ENCODE peak calls at places on chromosomes 2 and 18, in four cellular contexts. One of them, this sample, is unnamed.

GRCh38 chr2:169315357-169315756 is 47.0 kb downstream of the LRP2 start:
- DNase-seq in CD4-positive, CD25-positive, alpha-beta regulatory T cell: no peak
- DNase-seq in neural progenitor cell: no peak
- DNase-seq in brain microvascular endothelial cell: no peak
- DNase-seq in this sample: no peak

GRCh38 chr2:100283724-100284501 is 38.4 kb downstream of the LONRF2 start:
- DNase-seq in CD4-positive, CD25-positive, alpha-beta regulatory T cell: no peak
- DNase-seq in neural progenitor cell: no peak
- DNase-seq in brain microvascular endothelial cell: no peak
- DNase-seq in this sample: no peak

GRCh38 chr2:169073972-169074751 is 4.8 kb downstream of the DHRS9 start:
- DNase-seq in CD4-positive, CD25-positive, alpha-beta regulatory T cell: no peak
- DNase-seq in neural progenitor cell: no peak
- DNase-seq in brain microvascular endothelial cell: peak; percentile 43
- DNase-seq in this sample: no peak

GRCh38 chr2:74414913-74415761 is 6.3 kb downstream of the C2orf81 start:
- DNase-seq in CD4-positive, CD25-positive, alpha-beta regulatory T cell: no peak
- DNase-seq in neural progenitor cell: no peak
- DNase-seq in brain microvascular endothelial cell: no peak
- DNase-seq in this sample: no peak

GRCh38 chr2:236659758-236660150 is 90.1 kb downstream of the ACKR3 start:
- DNase-seq in CD4-positive, CD25-positive, alpha-beta regulatory T cell: no peak
- DNase-seq in neural progenitor cell: no peak
- DNase-seq in brain microvascular endothelial cell: no peak
- DNase-seq in this sample: peak; percentile 49

GRCh38 chr2:168050377-168050776 is 197.0 kb downstream of the STK39 start:
- DNase-seq in CD4-positive, CD25-positive, alpha-beta regulatory T cell: no peak
- DNase-seq in neural progenitor cell: peak; percentile 61
- DNase-seq in brain microvascular endothelial cell: no peak
- DNase-seq in this sample: no peak

GRCh38 chr2:135667045-135667444 is 74.6 kb upstream of the UBXN4 start:
- DNase-seq in CD4-positive, CD25-positive, alpha-beta regulatory T cell: no peak
- DNase-seq in neural progenitor cell: no peak
- DNase-seq in brain microvascular endothelial cell: no peak
- DNase-seq in this sample: no peak

GRCh38 chr2:23607925-23608324 is 222.9 kb downstream of the KLHL29 start:
- DNase-seq in CD4-positive, CD25-positive, alpha-beta regulatory T cell: no peak
- DNase-seq in neural progenitor cell: no peak
- DNase-seq in brain microvascular endothelial cell: no peak
- DNase-seq in this sample: no peak

GRCh38 chr2:186532891-186533290 is 46.8 kb downstream of the ZC3H15 start:
- DNase-seq in CD4-positive, CD25-positive, alpha-beta regulatory T cell: no peak
- DNase-seq in neural progenitor cell: no peak
- DNase-seq in brain microvascular endothelial cell: peak; percentile 49
- DNase-seq in this sample: no peak

GRCh38 chr2:47204691-47205090 is 49.6 kb upstream of the STPG4 start:
- DNase-seq in CD4-positive, CD25-positive, alpha-beta regulatory T cell: no peak
- DNase-seq in neural progenitor cell: no peak
- DNase-seq in brain microvascular endothelial cell: no peak
- DNase-seq in this sample: no peak

GRCh38 chr18:36850527-36851201 is 21.7 kb downstream of the KIAA1328 start:
- DNase-seq in CD4-positive, CD25-positive, alpha-beta regulatory T cell: no peak
- DNase-seq in neural progenitor cell: no peak
- DNase-seq in brain microvascular endothelial cell: peak; percentile 94
- DNase-seq in this sample: peak; percentile 82

GRCh38 chr2:161586517-161587167 is 37.6 kb upstream of the SLC4A10 start:
- DNase-seq in CD4-positive, CD25-positive, alpha-beta regulatory T cell: no peak
- DNase-seq in neural progenitor cell: peak; percentile 29
- DNase-seq in brain microvascular endothelial cell: no peak
- DNase-seq in this sample: no peak

GRCh38 chr2:113977660-113978523 is 88.0 kb downstream of the ACTR3 start:
- DNase-seq in CD4-positive, CD25-positive, alpha-beta regulatory T cell: no peak
- DNase-seq in neural progenitor cell: peak; percentile 42
- DNase-seq in brain microvascular endothelial cell: peak; percentile 28
- DNase-seq in this sample: no peak

GRCh38 chr2:113602869-113603466 is 24.1 kb upstream of the RABL2A start:
- DNase-seq in CD4-positive, CD25-positive, alpha-beta regulatory T cell: no peak
- DNase-seq in neural progenitor cell: no peak
- DNase-seq in brain microvascular endothelial cell: no peak
- DNase-seq in this sample: no peak

GRCh38 chr2:241788572-241788971 is 11.9 kb downstream of the GAL3ST2 start:
- DNase-seq in CD4-positive, CD25-positive, alpha-beta regulatory T cell: no peak
- DNase-seq in neural progenitor cell: no peak
- DNase-seq in brain microvascular endothelial cell: no peak
- DNase-seq in this sample: no peak

GRCh38 chr2:124213977-124214587 is 189.0 kb downstream of the CNTNAP5 start:
- DNase-seq in CD4-positive, CD25-positive, alpha-beta regulatory T cell: no peak
- DNase-seq in neural progenitor cell: no peak
- DNase-seq in brain microvascular endothelial cell: no peak
- DNase-seq in this sample: no peak

GRCh38 chr2:72214429-72215143 is 66.9 kb upstream of the CYP26B1 start:
- DNase-seq in CD4-positive, CD25-positive, alpha-beta regulatory T cell: no peak
- DNase-seq in neural progenitor cell: no peak
- DNase-seq in brain microvascular endothelial cell: peak; percentile 76
- DNase-seq in this sample: no peak

GRCh38 chr2:150788741-150789140 is 301.3 kb upstream of the RND3 start:
- DNase-seq in CD4-positive, CD25-positive, alpha-beta regulatory T cell: no peak
- DNase-seq in neural progenitor cell: no peak
- DNase-seq in brain microvascular endothelial cell: no peak
- DNase-seq in this sample: no peak

DNA sequence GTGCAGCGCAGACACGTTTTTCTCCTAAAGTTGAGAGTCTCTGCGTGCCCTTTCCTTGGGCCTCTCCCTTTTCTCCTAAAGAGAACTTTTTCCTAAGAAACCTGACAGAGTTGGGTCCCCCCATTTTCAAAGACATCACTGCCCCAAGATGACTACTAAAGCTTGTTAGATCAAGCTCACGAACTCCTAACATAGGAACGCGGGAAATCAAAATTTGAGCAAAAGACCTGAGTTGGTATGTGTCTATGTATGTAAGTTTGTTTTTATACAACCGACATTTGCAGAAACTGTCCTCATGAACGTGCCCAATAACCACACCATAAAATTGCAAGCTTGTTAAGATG is 1.3 kb downstream of the HOXD13 start:
- DNase-seq in CD4-positive, CD25-positive, alpha-beta regulatory T cell: no peak
- DNase-seq in neural progenitor cell: no peak
- DNase-seq in brain microvascular endothelial cell: no peak
- DNase-seq in this sample: no peak
- H3K4me3 ChIP-seq in CD4-positive, CD25-positive, alpha-beta regulatory T cell: no peak overlapping the region
- H3K4me3 ChIP-seq in neural progenitor cell: no peak overlapping the region
- H3K4me3 ChIP-seq in brain microvascular endothelial cell: no peak overlapping the region
- H3K4me3 ChIP-seq in this sample: no peak overlapping the region

GRCh38 chr2:239230318-239231052 is 170.3 kb downstream of the HDAC4 start:
- DNase-seq in CD4-positive, CD25-positive, alpha-beta regulatory T cell: no peak
- DNase-seq in neural progenitor cell: no peak
- DNase-seq in brain microvascular endothelial cell: no peak
- DNase-seq in this sample: no peak
- H3K4me3 ChIP-seq in CD4-positive, CD25-positive, alpha-beta regulatory T cell: peak overlapping the region; percentile 44
- H3K4me3 ChIP-seq in neural progenitor cell: no peak overlapping the region
- H3K4me3 ChIP-seq in brain microvascular endothelial cell: no peak overlapping the region
- H3K4me3 ChIP-seq in this sample: no peak overlapping the region

DNA sequence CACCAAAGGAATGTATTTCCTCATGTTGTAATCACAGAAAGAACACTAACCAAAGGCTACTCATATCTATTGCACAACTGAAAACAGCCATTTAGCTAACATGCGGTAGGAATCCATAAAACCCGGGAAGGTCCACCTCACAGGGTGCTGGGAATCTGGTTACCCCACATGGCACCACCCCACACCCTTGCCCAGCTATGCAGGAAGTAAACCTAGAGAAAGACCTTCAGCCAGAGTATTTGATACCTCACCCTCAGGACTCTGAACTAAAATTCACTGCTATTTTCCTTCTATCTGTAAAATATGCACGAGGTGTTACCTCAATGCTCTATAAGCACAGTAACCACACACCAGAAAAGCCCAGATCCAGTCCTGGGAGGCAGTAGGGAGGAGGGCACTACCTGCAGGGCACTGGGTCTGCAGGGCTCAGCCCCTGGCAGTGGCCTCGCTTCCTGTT is 45.8 kb downstream of the PTPN2 start:
- DNase-seq in CD4-positive, CD25-positive, alpha-beta regulatory T cell: no peak
- DNase-seq in neural progenitor cell: no peak
- DNase-seq in brain microvascular endothelial cell: peak; percentile 66
- DNase-seq in this sample: peak; percentile 90
- H3K4me3 ChIP-seq in CD4-positive, CD25-positive, alpha-beta regulatory T cell: peak overlapping the region; percentile 65
- H3K4me3 ChIP-seq in neural progenitor cell: no peak overlapping the region
- H3K4me3 ChIP-seq in brain microvascular endothelial cell: no peak overlapping the region
- H3K4me3 ChIP-seq in this sample: no peak overlapping the region

DNA sequence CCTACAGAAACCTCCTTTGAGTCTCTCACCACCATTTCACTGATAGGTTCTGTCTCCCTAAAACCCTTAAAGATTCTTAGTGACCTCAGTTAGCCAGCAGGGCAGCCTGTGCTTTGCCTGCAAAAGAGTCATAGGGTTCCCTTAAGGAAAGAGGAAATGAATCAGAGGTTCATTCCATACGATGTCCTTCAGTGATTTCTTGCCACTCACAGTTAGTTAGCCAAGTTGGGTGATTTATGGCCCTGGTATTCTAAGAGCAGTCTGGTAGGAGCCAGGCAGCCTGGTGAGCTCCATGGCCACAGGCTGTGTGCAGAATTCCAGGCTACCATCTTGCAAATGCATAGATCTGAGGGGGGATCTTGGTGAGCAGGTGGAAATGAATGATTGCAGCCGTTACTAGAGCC is 18.7 kb upstream of the CCBE1 start:
- DNase-seq in CD4-positive, CD25-positive, alpha-beta regulatory T cell: no peak
- DNase-seq in neural progenitor cell: no peak
- DNase-seq in brain microvascular endothelial cell: peak; percentile 92
- DNase-seq in this sample: peak; percentile 80
- H3K4me3 ChIP-seq in CD4-positive, CD25-positive, alpha-beta regulatory T cell: no peak overlapping the region
- H3K4me3 ChIP-seq in neural progenitor cell: no peak overlapping the region
- H3K4me3 ChIP-seq in brain microvascular endothelial cell: no peak overlapping the region
- H3K4me3 ChIP-seq in this sample: no peak overlapping the region

GRCh38 chr18:63112681-63113080 is 206.9 kb downstream of the BCL2 start:
- DNase-seq in CD4-positive, CD25-positive, alpha-beta regulatory T cell: no peak
- DNase-seq in neural progenitor cell: no peak
- DNase-seq in brain microvascular endothelial cell: no peak
- DNase-seq in this sample: no peak

GRCh38 chr18:63107931-63108330 is 211.6 kb downstream of the BCL2 start:
- DNase-seq in CD4-positive, CD25-positive, alpha-beta regulatory T cell: no peak
- DNase-seq in neural progenitor cell: no peak
- DNase-seq in brain microvascular endothelial cell: no peak
- DNase-seq in this sample: no peak

GRCh38 chr18:63113899-63114565 is 205.5 kb downstream of the BCL2 start:
- DNase-seq in CD4-positive, CD25-positive, alpha-beta regulatory T cell: no peak
- DNase-seq in neural progenitor cell: no peak
- DNase-seq in brain microvascular endothelial cell: no peak
- DNase-seq in this sample: no peak

GRCh38 chr18:63109789-63110188 is 209.8 kb downstream of the BCL2 start:
- DNase-seq in CD4-positive, CD25-positive, alpha-beta regulatory T cell: no peak
- DNase-seq in neural progenitor cell: no peak
- DNase-seq in brain microvascular endothelial cell: no peak
- DNase-seq in this sample: no peak

DNA sequence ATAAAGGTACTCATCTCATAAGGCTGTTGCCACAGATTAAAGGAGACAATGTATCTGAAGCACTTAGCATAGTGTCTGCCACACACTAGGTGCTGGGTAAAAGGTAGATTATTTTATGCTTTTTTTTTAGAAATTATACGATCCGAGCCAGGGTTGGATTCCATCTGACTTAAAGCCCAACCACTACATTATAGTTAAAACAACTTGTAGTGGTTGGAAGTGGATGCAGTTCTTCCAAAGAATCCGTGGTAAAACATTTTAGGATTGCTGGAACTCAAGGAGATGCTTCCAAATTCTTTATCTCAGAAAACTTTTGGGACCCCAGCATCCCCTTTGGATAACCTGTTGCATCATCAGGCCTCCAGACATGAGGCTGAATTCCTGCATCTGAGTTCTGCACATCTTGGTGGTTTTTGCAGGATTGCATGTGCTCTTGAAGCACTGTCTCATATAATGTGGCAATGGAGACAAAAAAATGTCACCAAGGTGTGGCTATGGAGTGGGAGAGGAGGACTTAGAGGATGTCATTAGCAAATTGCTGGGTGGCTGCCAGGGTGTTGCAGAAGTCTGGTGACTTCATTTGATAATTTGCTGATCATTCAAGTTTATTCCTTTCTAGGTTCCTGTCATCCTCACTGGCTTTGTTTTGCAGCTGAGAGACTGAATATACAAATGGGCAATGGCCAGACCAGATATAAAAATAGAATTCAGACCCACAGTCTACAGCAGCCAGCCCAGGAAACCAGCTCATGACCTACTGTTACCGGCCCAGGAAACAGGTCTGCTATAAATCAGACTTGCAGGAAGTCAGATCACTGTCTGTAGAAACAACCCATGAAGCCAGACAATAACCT is 207.8 kb downstream of the BCL2 start:
- DNase-seq in CD4-positive, CD25-positive, alpha-beta regulatory T cell: no peak
- DNase-seq in neural progenitor cell: no peak
- DNase-seq in brain microvascular endothelial cell: no peak
- DNase-seq in this sample: no peak
- H3K4me3 ChIP-seq in CD4-positive, CD25-positive, alpha-beta regulatory T cell: no peak overlapping the region
- H3K4me3 ChIP-seq in neural progenitor cell: no peak overlapping the region
- H3K4me3 ChIP-seq in brain microvascular endothelial cell: no peak overlapping the region
- H3K4me3 ChIP-seq in this sample: no peak overlapping the region

DNA sequence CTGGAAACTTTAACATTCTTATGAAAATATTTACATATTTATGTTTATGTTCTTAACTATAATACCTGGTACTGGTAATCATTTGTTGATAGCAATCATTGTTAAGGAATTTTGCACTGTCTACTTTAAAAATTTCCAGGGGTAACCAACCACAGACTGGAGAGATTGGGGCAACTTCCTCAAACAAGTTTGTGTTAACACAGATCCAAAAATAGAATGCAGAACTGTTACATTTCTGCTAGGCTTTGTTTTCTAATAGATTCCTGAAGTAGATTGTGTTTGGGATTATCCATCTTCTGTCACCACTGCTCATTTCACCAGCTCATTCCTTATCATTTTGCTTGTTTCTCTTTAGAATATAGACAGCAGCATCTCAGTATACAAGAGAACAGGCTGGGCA is 23.7 kb downstream of the RNF125 start:
- DNase-seq in CD4-positive, CD25-positive, alpha-beta regulatory T cell: no peak
- DNase-seq in neural progenitor cell: no peak
- DNase-seq in brain microvascular endothelial cell: no peak
- DNase-seq in this sample: no peak
- H3K4me3 ChIP-seq in CD4-positive, CD25-positive, alpha-beta regulatory T cell: peak overlapping the region; percentile 9
- H3K4me3 ChIP-seq in neural progenitor cell: no peak overlapping the region
- H3K4me3 ChIP-seq in brain microvascular endothelial cell: no peak overlapping the region
- H3K4me3 ChIP-seq in this sample: no peak overlapping the region

This sample was measured in skeletal muscle cell.